ENCODE peak calls at places on chromosomes 1 and 21, in seven cellular contexts. One of them, this sample, is unnamed.

GRCh38 chr1:119452085-119452484 is 37.1 kb downstream of the HSD3B2 start:
- DNase-seq in omental fat pad: no peak
- DNase-seq in SW480: no peak
- DNase-seq in stimulated activated CD4-positive, alpha-beta T cell treated with anti-CD3 and anti-CD28 coated beads, Interleukin-1b, Interleukin-23, amount 100 ng/mL, for 24 hours: no peak
- DNase-seq in pancreas: no peak
- DNase-seq in lower lobe of right lung: no peak
- DNase-seq in NCI-H1417: no peak
- DNase-seq in this sample: no peak

GRCh38 chr1:44808063-44808937 is at the start of gene BTBD19:
- DNase-seq in SW480: peak
- DNase-seq in stimulated activated CD4-positive, alpha-beta T cell treated with anti-CD3 and anti-CD28 coated beads, Interleukin-1b, Interleukin-23, amount 100 ng/mL, for 24 hours: peak
- DNase-seq in pancreas: peak
- DNase-seq in lower lobe of right lung: peak
- DNase-seq in omental fat pad: no peak
- DNase-seq in NCI-H1417: no peak
- DNase-seq in this sample: peak

GRCh38 chr1:28887418-28887834 is 26.9 kb upstream of the EPB41 start:
- DNase-seq in lower lobe of right lung: peak
- DNase-seq in SW480: no peak
- DNase-seq in pancreas: peak
- DNase-seq in omental fat pad: no peak
- DNase-seq in NCI-H1417: no peak
- DNase-seq in stimulated activated CD4-positive, alpha-beta T cell treated with anti-CD3 and anti-CD28 coated beads, Interleukin-1b, Interleukin-23, amount 100 ng/mL, for 24 hours: no peak
- DNase-seq in this sample: no peak

GRCh38 chr1:19640363-19641316 is 3.5 kb upstream of the NBL1 start:
- DNase-seq in pancreas: no peak
- DNase-seq in stimulated activated CD4-positive, alpha-beta T cell treated with anti-CD3 and anti-CD28 coated beads, Interleukin-1b, Interleukin-23, amount 100 ng/mL, for 24 hours: no peak
- DNase-seq in omental fat pad: no peak
- DNase-seq in lower lobe of right lung: no peak
- DNase-seq in NCI-H1417: peak
- DNase-seq in SW480: no peak
- DNase-seq in this sample: no peak

GRCh38 chr1:91717839-91718238 is 168.1 kb downstream of the TGFBR3 start:
- DNase-seq in pancreas: no peak
- DNase-seq in stimulated activated CD4-positive, alpha-beta T cell treated with anti-CD3 and anti-CD28 coated beads, Interleukin-1b, Interleukin-23, amount 100 ng/mL, for 24 hours: no peak
- DNase-seq in NCI-H1417: no peak
- DNase-seq in omental fat pad: no peak
- DNase-seq in SW480: no peak
- DNase-seq in lower lobe of right lung: no peak
- DNase-seq in this sample: no peak

GRCh38 chr1:226627924-226628623 is 79.5 kb downstream of the STUM start:
- DNase-seq in stimulated activated CD4-positive, alpha-beta T cell treated with anti-CD3 and anti-CD28 coated beads, Interleukin-1b, Interleukin-23, amount 100 ng/mL, for 24 hours: no peak
- DNase-seq in lower lobe of right lung: peak
- DNase-seq in NCI-H1417: no peak
- DNase-seq in omental fat pad: no peak
- DNase-seq in pancreas: no peak
- DNase-seq in SW480: no peak
- DNase-seq in this sample: no peak

GRCh38 chr1:235278915-235279292 is 49.1 kb downstream of the ARID4B start:
- DNase-seq in omental fat pad: no peak
- DNase-seq in stimulated activated CD4-positive, alpha-beta T cell treated with anti-CD3 and anti-CD28 coated beads, Interleukin-1b, Interleukin-23, amount 100 ng/mL, for 24 hours: no peak
- DNase-seq in NCI-H1417: no peak
- DNase-seq in SW480: no peak
- DNase-seq in lower lobe of right lung: no peak
- DNase-seq in pancreas: no peak
- DNase-seq in this sample: no peak

GRCh38 chr1:8170059-8170835 is 144.1 kb upstream of the ERRFI1 start:
- DNase-seq in SW480: no peak
- DNase-seq in pancreas: peak
- DNase-seq in omental fat pad: no peak
- DNase-seq in stimulated activated CD4-positive, alpha-beta T cell treated with anti-CD3 and anti-CD28 coated beads, Interleukin-1b, Interleukin-23, amount 100 ng/mL, for 24 hours: no peak
- DNase-seq in lower lobe of right lung: no peak
- DNase-seq in NCI-H1417: peak
- DNase-seq in this sample: no peak

GRCh38 chr21:43305336-43305665 is 121.6 kb downstream of the SIK1 start:
- DNase-seq in lower lobe of right lung: no peak
- DNase-seq in pancreas: no peak
- DNase-seq in NCI-H1417: no peak
- DNase-seq in SW480: no peak
- DNase-seq in stimulated activated CD4-positive, alpha-beta T cell treated with anti-CD3 and anti-CD28 coated beads, Interleukin-1b, Interleukin-23, amount 100 ng/mL, for 24 hours: no peak
- DNase-seq in omental fat pad: no peak
- DNase-seq in this sample: no peak

GRCh38 chr1:111139956-111140679 is at the start of the genes CEPT1 and DRAM2:
- DNase-seq in lower lobe of right lung: peak
- DNase-seq in NCI-H1417: peak
- DNase-seq in omental fat pad: peak
- DNase-seq in SW480: peak
- DNase-seq in stimulated activated CD4-positive, alpha-beta T cell treated with anti-CD3 and anti-CD28 coated beads, Interleukin-1b, Interleukin-23, amount 100 ng/mL, for 24 hours: peak
- DNase-seq in pancreas: peak
- DNase-seq in this sample: peak

GRCh38 chr1:72006092-72006491 is 276.2 kb downstream of the NEGR1 start:
- DNase-seq in SW480: no peak
- DNase-seq in stimulated activated CD4-positive, alpha-beta T cell treated with anti-CD3 and anti-CD28 coated beads, Interleukin-1b, Interleukin-23, amount 100 ng/mL, for 24 hours: no peak
- DNase-seq in omental fat pad: no peak
- DNase-seq in NCI-H1417: no peak
- DNase-seq in pancreas: no peak
- DNase-seq in lower lobe of right lung: no peak
- DNase-seq in this sample: no peak

GRCh38 chr1:68340951-68341350 is 108.6 kb upstream of the WLS start:
- DNase-seq in pancreas: no peak
- DNase-seq in SW480: no peak
- DNase-seq in omental fat pad: no peak
- DNase-seq in NCI-H1417: no peak
- DNase-seq in stimulated activated CD4-positive, alpha-beta T cell treated with anti-CD3 and anti-CD28 coated beads, Interleukin-1b, Interleukin-23, amount 100 ng/mL, for 24 hours: no peak
- DNase-seq in lower lobe of right lung: no peak
- DNase-seq in this sample: no peak

GRCh38 chr1:161037661-161038522 is 872 bp downstream of the TSTD1 start:
- DNase-seq in SW480: no peak
- DNase-seq in NCI-H1417: no peak
- DNase-seq in pancreas: peak
- DNase-seq in omental fat pad: no peak
- DNase-seq in lower lobe of right lung: peak
- DNase-seq in stimulated activated CD4-positive, alpha-beta T cell treated with anti-CD3 and anti-CD28 coated beads, Interleukin-1b, Interleukin-23, amount 100 ng/mL, for 24 hours: no peak
- DNase-seq in this sample: no peak

GRCh38 chr1:234521802-234522185 is 42.8 kb upstream of the TARBP1 start:
- DNase-seq in SW480: no peak
- DNase-seq in NCI-H1417: no peak
- DNase-seq in lower lobe of right lung: no peak
- DNase-seq in pancreas: no peak
- DNase-seq in omental fat pad: no peak
- DNase-seq in stimulated activated CD4-positive, alpha-beta T cell treated with anti-CD3 and anti-CD28 coated beads, Interleukin-1b, Interleukin-23, amount 100 ng/mL, for 24 hours: no peak
- DNase-seq in this sample: peak

GRCh38 chr1:154419620-154420020 is 14.5 kb downstream of the IL6R start:
- DNase-seq in SW480: no peak
- DNase-seq in stimulated activated CD4-positive, alpha-beta T cell treated with anti-CD3 and anti-CD28 coated beads, Interleukin-1b, Interleukin-23, amount 100 ng/mL, for 24 hours: no peak
- DNase-seq in pancreas: peak
- DNase-seq in NCI-H1417: no peak
- DNase-seq in lower lobe of right lung: peak
- DNase-seq in omental fat pad: peak
- DNase-seq in this sample: no peak

GRCh38 chr1:84758968-84759491 is 68.8 kb upstream of the SSX2IP start:
- DNase-seq in stimulated activated CD4-positive, alpha-beta T cell treated with anti-CD3 and anti-CD28 coated beads, Interleukin-1b, Interleukin-23, amount 100 ng/mL, for 24 hours: no peak
- DNase-seq in SW480: peak
- DNase-seq in NCI-H1417: peak
- DNase-seq in pancreas: no peak
- DNase-seq in lower lobe of right lung: no peak
- DNase-seq in omental fat pad: no peak
- DNase-seq in this sample: no peak

GRCh38 chr1:27807385-27807784 is 23.2 kb upstream of the PPP1R8 start:
- DNase-seq in SW480: no peak
- DNase-seq in omental fat pad: no peak
- DNase-seq in lower lobe of right lung: no peak
- DNase-seq in pancreas: no peak
- DNase-seq in NCI-H1417: no peak
- DNase-seq in stimulated activated CD4-positive, alpha-beta T cell treated with anti-CD3 and anti-CD28 coated beads, Interleukin-1b, Interleukin-23, amount 100 ng/mL, for 24 hours: no peak
- DNase-seq in this sample: no peak